ENCODE peak calls at places on chromosomes 3 and 15, in ten cellular contexts. M is fibroblast of lung; J is GM20000; Q is WTC11; Z is tibial artery; W is hepatocyte; I is dorsolateral prefrontal cortex; L is prostate gland; B is CD8-positive, alpha-beta T cell; T is sigmoid colon. F is an unnamed sample.

GRCh38 chr3:182349051-182349450 is 444.3 kb upstream of the ATP11B start:
- DNase-seq in M (peak), J (no peak), Q (no peak), Z (no peak), W (no peak), I (no peak), L (no peak), B (no peak), T (no peak), F (no peak)

GRCh38 chr15:20348291-20348899 is 193.2 kb downstream of the GOLGA6L6 start:
- DNase-seq in M (no peak), J (peak), Q (no peak), Z (no peak), W (peak), I (no peak), L (no peak), B (no peak), T (peak), F (no peak)

GRCh38 chr3:53062905-53063304 is 17.0 kb upstream of the SFMBT1 start:
- DNase-seq in M (no peak), J (no peak), Q (no peak), Z (no peak), W (no peak), I (no peak), L (no peak), B (no peak), T (peak), F (no peak)

GRCh38 chr3:53191836-53192480 is 30.9 kb downstream of the PRKCD start:
- DNase-seq in M (no peak), J (no peak), Q (no peak), Z (peak), W (no peak), I (no peak), L (no peak), B (no peak), T (no peak), F (no peak)

GRCh38 chr15:81507831-81508230 is 133.8 kb upstream of the TMC3 start:
- DNase-seq in M (no peak), J (no peak), Q (no peak), Z (no peak), W (no peak), I (no peak), L (no peak), B (no peak), T (no peak), F (no peak)

GRCh38 chr15:46900992-46901391 is 816.3 kb upstream of the SEMA6D start:
- DNase-seq in M (no peak), J (no peak), Q (no peak), Z (no peak), W (no peak), I (no peak), L (no peak), B (no peak), T (no peak), F (no peak)

GRCh38 chr15:23035964-23036566 is 3.3 kb downstream of the TUBGCP5 start:
- DNase-seq in M (peak), J (peak), Q (peak), Z (no peak), W (peak), I (peak), L (no peak), B (peak), T (no peak), F (peak)

GRCh38 chr3:131223373-131224289 is 157.9 kb upstream of the NUDT16 start:
- DNase-seq in M (peak), J (no peak), Q (no peak), Z (no peak), W (no peak), I (no peak), L (no peak), B (no peak), T (no peak), F (no peak)

GRCh38 chr3:8266679-8267267 is 234.8 kb upstream of the LMCD1 start:
- DNase-seq in M (peak), J (no peak), Q (no peak), Z (no peak), W (no peak), I (no peak), L (no peak), B (no peak), T (no peak), F (no peak)

GRCh38 chr3:187777331-187778046 is 32.2 kb upstream of the BCL6 start:
- DNase-seq in M (peak), J (no peak), Q (no peak), Z (no peak), W (no peak), I (no peak), L (no peak), B (peak), T (no peak), F (no peak)

GRCh38 chr3:43497905-43498365 is 123.9 kb downstream of the ANO10 start:
- DNase-seq in M (peak), J (no peak), Q (no peak), Z (no peak), W (no peak), I (no peak), L (no peak), B (no peak), T (no peak), F (no peak)

GRCh38 chr3:76900571-76900970 is 139.3 kb upstream of the ROBO2 start:
- DNase-seq in M (no peak), J (no peak), Q (no peak), Z (no peak), W (no peak), I (no peak), L (no peak), B (no peak), T (no peak), F (no peak)

GRCh38 chr3:67017211-67017610 is 19.1 kb downstream of the KBTBD8 start:
- DNase-seq in M (no peak), J (no peak), Q (no peak), Z (no peak), W (no peak), I (no peak), L (no peak), B (no peak), T (no peak), F (no peak)

GRCh38 chr15:85941186-85941855 is 138.3 kb upstream of the AGBL1 start:
- DNase-seq in M (peak), J (no peak), Q (no peak), Z (no peak), W (peak), I (no peak), L (no peak), B (no peak), T (no peak), F (no peak)

GRCh38 chr15:38084289-38084688 is 149.8 kb downstream of the TMCO5A start:
- DNase-seq in M (peak), J (peak), Q (no peak), Z (no peak), W (no peak), I (no peak), L (no peak), B (no peak), T (no peak), F (no peak)

GRCh38 chr3:30352919-30353318 is 253.5 kb upstream of the TGFBR2 start:
- DNase-seq in M (no peak), J (no peak), Q (no peak), Z (no peak), W (no peak), I (no peak), L (no peak), B (no peak), T (no peak), F (no peak)

GRCh38 chr3:852033-852432 is 240.8 kb upstream of the CNTN6 start:
- DNase-seq in M (no peak), J (peak), Q (no peak), Z (no peak), W (no peak), I (no peak), L (no peak), B (no peak), T (no peak), F (no peak)

GRCh38 chr3:161142486-161142885 is 37.3 kb upstream of the B3GALNT1 start:
- DNase-seq in M (peak), J (no peak), Q (no peak), Z (no peak), W (no peak), I (no peak), L (no peak), B (no peak), T (no peak), F (no peak)

GRCh38 chr15:56325186-56325585 is 40.0 kb upstream of the TEX9 start:
- DNase-seq in M (peak), J (no peak), Q (no peak), Z (no peak), W (no peak), I (no peak), L (no peak), B (no peak), T (no peak), F (no peak)

GRCh38 chr3:138944842-138945645 is 1.9 kb downstream of the FOXL2 start:
- DNase-seq in M (peak), J (no peak), Q (peak), Z (no peak), W (peak), I (no peak), L (no peak), B (no peak), T (no peak), F (peak)

GRCh38 chr15:78988361-78988911 is 43.6 kb upstream of the CTSH start:
- DNase-seq in M (peak), J (peak), Q (no peak), Z (peak), W (peak), I (peak), L (peak), B (no peak), T (peak), F (no peak)

GRCh38 chr15:81633889-81634288 is 259.9 kb upstream of the TMC3 start:
- DNase-seq in M (no peak), J (no peak), Q (peak), Z (no peak), W (no peak), I (no peak), L (no peak), B (no peak), T (no peak), F (no peak)

GRCh38 chr3:72181231-72181630 is 396.3 kb upstream of the PROK2 start:
- DNase-seq in M (no peak), J (no peak), Q (no peak), Z (no peak), W (no peak), I (no peak), L (no peak), B (no peak), T (no peak), F (no peak)

GRCh38 chr15:58019503-58020376 is 45.8 kb downstream of the ALDH1A2 start:
- DNase-seq in M (peak), J (no peak), Q (no peak), Z (no peak), W (no peak), I (no peak), L (no peak), B (no peak), T (no peak), F (no peak)

GRCh38 chr15:29968099-29968892 is 114.5 kb upstream of the GOLGA8J start:
- DNase-seq in M (peak), J (no peak), Q (peak), Z (no peak), W (peak), I (no peak), L (no peak), B (no peak), T (no peak), F (peak)

GRCh38 chr15:76116138-76116885 is 56.5 kb downstream of the TMEM266 start:
- DNase-seq in M (no peak), J (no peak), Q (peak), Z (no peak), W (no peak), I (no peak), L (no peak), B (no peak), T (no peak), F (no peak)

GRCh38 chr3:99774467-99774866 is 43.2 kb upstream of the CMSS1 start:
- DNase-seq in M (peak), J (peak), Q (no peak), Z (no peak), W (peak), I (no peak), L (no peak), B (no peak), T (no peak), F (no peak)

GRCh38 chr15:89358755-89359439 is 24.3 kb upstream of the POLG start:
- DNase-seq in M (peak), J (peak), Q (peak), Z (peak), W (peak), I (peak), L (peak), B (peak), T (peak), F (peak)

GRCh38 chr15:26564354-26564753 is 208.5 kb downstream of the GABRB3 start:
- DNase-seq in M (no peak), J (no peak), Q (no peak), Z (no peak), W (no peak), I (no peak), L (no peak), B (no peak), T (no peak), F (no peak)

GRCh38 chr15:90873998-90874605 is 5.7 kb downstream of the FURIN start:
- DNase-seq in M (peak), J (no peak), Q (peak), Z (no peak), W (peak), I (no peak), L (peak), B (no peak), T (no peak), F (peak)

GRCh38 chr15:39239562-39239961 is 341.3 kb upstream of the THBS1 start:
- DNase-seq in M (peak), J (no peak), Q (no peak), Z (no peak), W (no peak), I (no peak), L (no peak), B (no peak), T (no peak), F (no peak)

GRCh38 chr3:128432898-128433629 is 33.6 kb downstream of the DNAJB8 start:
- DNase-seq in M (no peak), J (no peak), Q (peak), Z (no peak), W (peak), I (no peak), L (no peak), B (no peak), T (no peak), F (peak)

GRCh38 chr3:59258591-59258990 is 208.8 kb upstream of the CFAP20DC start:
- DNase-seq in M (no peak), J (no peak), Q (no peak), Z (no peak), W (no peak), I (no peak), L (no peak), B (no peak), T (no peak), F (no peak)

GRCh38 chr3:133461291-133461690 is 61.4 kb downstream of the BFSP2 start:
- DNase-seq in M (no peak), J (no peak), Q (no peak), Z (no peak), W (peak), I (no peak), L (no peak), B (no peak), T (no peak), F (no peak)

GRCh38 chr3:126355777-126356372 is 1.3 kb downstream of the KLF15 start:
- DNase-seq in M (peak), J (peak), Q (peak), Z (peak), W (peak), I (peak), L (peak), B (no peak), T (peak), F (peak)

GRCh38 chr15:40807028-40807887 is at the start of the genes DNAJC17 and ZFYVE19:
- DNase-seq in M (peak), J (peak), Q (peak), Z (peak), W (peak), I (peak), L (peak), B (peak), T (peak), F (peak)
- TF ChIP-seq CTCF in M (no peak), J (no peak), Q (no peak), Z (no peak), W (no peak), I (peak), L (no peak), B (peak), T (peak), F (peak)

GRCh38 chr15:83445653-83446052 is 1.5 kb upstream of the SH3GL3 start:
- DNase-seq in M (no peak), J (no peak), Q (no peak), Z (no peak), W (no peak), I (no peak), L (no peak), B (no peak), T (no peak), F (no peak)

GRCh38 chr15:83446417-83446816 is 724 bp upstream of the SH3GL3 start:
- DNase-seq in M (no peak), J (no peak), Q (no peak), Z (no peak), W (no peak), I (no peak), L (no peak), B (no peak), T (no peak), F (no peak)

GRCh38 chr15:83444936-83445335 is 2.2 kb upstream of the SH3GL3 start:
- DNase-seq in M (no peak), J (no peak), Q (no peak), Z (no peak), W (no peak), I (no peak), L (no peak), B (no peak), T (no peak), F (no peak)

GRCh38 chr15:83449250-83449671 is 2.1 kb downstream of the SH3GL3 start:
- DNase-seq in M (no peak), J (no peak), Q (no peak), Z (no peak), W (no peak), I (peak), L (peak), B (no peak), T (no peak), F (no peak)

DNA sequence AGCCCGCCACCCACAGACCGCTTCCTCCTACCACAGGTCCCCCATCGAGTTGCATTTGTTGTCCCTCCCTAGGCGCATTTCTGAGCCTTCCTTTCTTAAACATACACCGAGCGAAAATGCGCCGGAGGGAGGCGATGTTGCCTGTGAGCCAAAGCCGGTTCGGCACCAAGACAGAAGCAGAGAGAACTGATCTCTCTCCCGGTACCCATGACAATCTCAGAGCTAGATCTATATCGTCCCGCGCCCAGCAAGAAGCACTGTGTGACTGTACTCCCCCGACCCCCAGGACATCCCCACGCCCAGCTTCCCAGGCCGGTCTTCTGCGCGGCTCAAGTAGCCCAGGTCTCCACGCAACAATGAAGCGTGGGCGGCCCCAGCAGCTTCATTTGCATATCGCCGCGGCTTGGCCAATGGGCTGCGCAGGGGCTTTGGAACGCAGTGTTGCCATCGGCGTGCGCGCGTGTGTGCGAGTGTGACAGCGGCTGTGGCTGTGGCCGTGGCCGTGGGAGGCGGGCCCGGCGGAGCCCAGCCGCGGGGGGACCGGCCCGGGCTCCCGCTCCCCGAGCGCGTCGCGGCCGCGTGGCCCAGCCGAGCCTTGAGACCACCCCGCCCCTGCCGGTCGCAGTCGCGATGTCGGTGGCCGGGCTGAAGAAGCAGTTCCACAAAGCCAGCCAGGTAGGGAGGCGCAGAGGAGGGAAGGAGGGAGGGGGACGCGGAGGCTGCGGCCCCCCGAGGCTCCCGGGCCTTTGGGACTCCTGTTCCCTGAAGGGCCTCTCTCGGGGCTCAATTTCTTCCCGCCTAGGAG is at the start of gene SH3GL3:
- DNase-seq in M (peak), J (peak), Q (peak), Z (peak), W (peak), I (peak), L (peak), B (peak), T (peak), F (peak)
- TF ChIP-seq CTCF in M (peak), J (no peak), Q (no peak), Z (peak), W (peak), I (peak), L (peak), B (no peak), T (peak), F (peak)

GRCh38 chr15:72341361-72341760 is 21.4 kb upstream of the CELF6 start:
- DNase-seq in M (peak), J (no peak), Q (peak), Z (no peak), W (peak), I (no peak), L (no peak), B (no peak), T (no peak), F (no peak)

GRCh38 chr15:72339777-72340177 is 19.8 kb upstream of the CELF6 start:
- DNase-seq in M (peak), J (no peak), Q (no peak), Z (no peak), W (peak), I (peak), L (no peak), B (no peak), T (no peak), F (no peak)

GRCh38 chr15:72344602-72345001 is 24.6 kb upstream of the CELF6 start:
- DNase-seq in M (no peak), J (no peak), Q (no peak), Z (no peak), W (no peak), I (no peak), L (no peak), B (no peak), T (no peak), F (no peak)

GRCh38 chr15:72340366-72340765 is 20.4 kb upstream of the CELF6 start:
- DNase-seq in M (peak), J (no peak), Q (no peak), Z (no peak), W (no peak), I (no peak), L (no peak), B (no peak), T (no peak), F (no peak)

GRCh38 chr15:72342385-72342784 is 22.4 kb upstream of the CELF6 start:
- DNase-seq in M (peak), J (no peak), Q (peak), Z (no peak), W (peak), I (no peak), L (no peak), B (peak), T (no peak), F (no peak)
- TF ChIP-seq CTCF in M (peak), J (peak), Q (peak), Z (no peak), W (peak), I (peak), L (peak), B (peak), T (no peak), F (peak)

DNA sequence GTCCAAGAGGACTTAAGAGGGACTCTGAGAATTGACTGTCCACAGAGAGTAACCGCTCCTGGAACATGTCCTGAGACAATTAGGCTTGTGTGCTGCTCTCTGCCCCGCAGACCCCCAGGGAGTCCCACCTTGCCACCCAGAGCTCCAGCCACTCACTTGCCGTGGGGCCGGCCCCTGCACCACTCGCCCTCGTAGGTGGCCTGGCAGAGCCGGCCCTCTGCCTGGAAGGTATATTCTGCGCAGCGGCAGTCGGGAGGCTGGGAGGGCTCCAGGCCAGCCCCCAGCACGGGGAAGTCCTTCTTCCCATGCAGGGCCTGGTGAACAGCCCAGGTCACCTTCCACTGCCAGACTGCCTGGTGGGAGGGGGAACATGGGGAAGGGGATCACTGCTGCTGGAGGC is 10.5 kb downstream of the ALS2CL start:
- DNase-seq in M (no peak), J (no peak), Q (no peak), Z (no peak), W (no peak), I (no peak), L (no peak), B (no peak), T (no peak), F (no peak)
- TF ChIP-seq CTCF in M (no peak), J (no peak), Q (no peak), Z (no peak), W (no peak), I (no peak), L (no peak), B (no peak), T (no peak), F (no peak)

DNA sequence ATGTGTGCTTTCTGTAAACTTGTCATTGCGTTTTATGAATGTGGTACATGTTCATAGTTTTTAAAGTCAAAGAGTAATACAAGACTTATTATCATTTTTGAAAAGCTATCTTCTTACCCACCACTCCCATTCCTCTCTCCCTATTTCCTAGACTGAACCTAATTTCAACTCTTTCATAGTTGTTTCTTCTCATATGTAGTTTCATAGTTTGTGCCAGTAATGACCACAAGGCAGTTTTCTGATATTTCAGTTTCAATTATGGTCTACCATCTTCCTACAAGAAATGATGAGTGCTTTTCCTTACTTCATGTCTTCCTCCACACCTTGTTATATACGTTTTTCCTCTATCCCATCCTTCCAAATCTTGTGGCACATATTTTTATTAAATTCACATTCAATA is 445.0 kb upstream of the GOLIM4 start:
- DNase-seq in M (no peak), J (no peak), Q (no peak), Z (no peak), W (no peak), I (no peak), L (no peak), B (no peak), T (no peak), F (no peak)
- TF ChIP-seq CTCF in M (no peak), J (no peak), Q (no peak), Z (no peak), W (no peak), I (no peak), L (no peak), B (no peak), T (no peak), F (no peak)

GRCh38 chr3:171649282-171649681 is 161.0 kb downstream of the PLD1 start:
- DNase-seq in M (no peak), J (no peak), Q (no peak), Z (no peak), W (no peak), I (no peak), L (no peak), B (no peak), T (no peak), F (no peak)
- TF ChIP-seq CTCF in M (no peak), J (no peak), Q (no peak), Z (no peak), W (no peak), I (no peak), L (no peak), B (no peak), T (no peak), F (no peak)